ENCODE peak calls at places on chromosome 13, in seven cellular contexts. One of them, this sample, is unnamed.

GRCh38 chr13:84417426-84417825 is 535.2 kb upstream of the SLITRK1 start:
- DNase-seq in CD8-positive, alpha-beta T cell: no peak
- DNase-seq in stimulated activated CD4-positive, alpha-beta T cell treated with anti-CD3 and anti-CD28 coated beads, Interleukin-1b, Interleukin-23, amount 100 ng/mL, for 1 hour: no peak
- DNase-seq in activated CD8-positive, alpha-beta memory T cell treated with anti-CD3 and anti-CD28 coated beads for 1 hour: no peak
- DNase-seq in central memory CD4-positive, alpha-beta T cell: no peak
- DNase-seq in Right ventricle myocardium superior: no peak
- DNase-seq in germinal center: no peak
- DNase-seq in this sample: no peak

GRCh38 chr13:112067121-112067741 is at the start of gene SOX1:
- DNase-seq in CD8-positive, alpha-beta T cell: no peak
- DNase-seq in stimulated activated CD4-positive, alpha-beta T cell treated with anti-CD3 and anti-CD28 coated beads, Interleukin-1b, Interleukin-23, amount 100 ng/mL, for 1 hour: no peak
- DNase-seq in activated CD8-positive, alpha-beta memory T cell treated with anti-CD3 and anti-CD28 coated beads for 1 hour: no peak
- DNase-seq in central memory CD4-positive, alpha-beta T cell: no peak
- DNase-seq in Right ventricle myocardium superior: no peak
- DNase-seq in germinal center: no peak
- DNase-seq in this sample: no peak

GRCh38 chr13:21735621-21736401 is 64.9 kb downstream of the FGF9 start:
- DNase-seq in CD8-positive, alpha-beta T cell: no peak
- DNase-seq in stimulated activated CD4-positive, alpha-beta T cell treated with anti-CD3 and anti-CD28 coated beads, Interleukin-1b, Interleukin-23, amount 100 ng/mL, for 1 hour: no peak
- DNase-seq in activated CD8-positive, alpha-beta memory T cell treated with anti-CD3 and anti-CD28 coated beads for 1 hour: no peak
- DNase-seq in central memory CD4-positive, alpha-beta T cell: no peak
- DNase-seq in Right ventricle myocardium superior: peak; percentile 54
- DNase-seq in germinal center: no peak
- DNase-seq in this sample: no peak

GRCh38 chr13:111913790-111914189 is 153.2 kb upstream of the SOX1 start:
- DNase-seq in CD8-positive, alpha-beta T cell: no peak
- DNase-seq in stimulated activated CD4-positive, alpha-beta T cell treated with anti-CD3 and anti-CD28 coated beads, Interleukin-1b, Interleukin-23, amount 100 ng/mL, for 1 hour: no peak
- DNase-seq in activated CD8-positive, alpha-beta memory T cell treated with anti-CD3 and anti-CD28 coated beads for 1 hour: no peak
- DNase-seq in central memory CD4-positive, alpha-beta T cell: no peak
- DNase-seq in Right ventricle myocardium superior: no peak
- DNase-seq in germinal center: no peak
- DNase-seq in this sample: no peak

GRCh38 chr13:48125794-48126228 is 30.9 kb upstream of the MED4 start:
- DNase-seq in CD8-positive, alpha-beta T cell: no peak
- DNase-seq in stimulated activated CD4-positive, alpha-beta T cell treated with anti-CD3 and anti-CD28 coated beads, Interleukin-1b, Interleukin-23, amount 100 ng/mL, for 1 hour: no peak
- DNase-seq in activated CD8-positive, alpha-beta memory T cell treated with anti-CD3 and anti-CD28 coated beads for 1 hour: no peak
- DNase-seq in central memory CD4-positive, alpha-beta T cell: no peak
- DNase-seq in Right ventricle myocardium superior: no peak
- DNase-seq in germinal center: no peak
- DNase-seq in this sample: no peak

GRCh38 chr13:67186985-67187569 is 43.1 kb downstream of the PCDH9 start:
- DNase-seq in CD8-positive, alpha-beta T cell: no peak
- DNase-seq in stimulated activated CD4-positive, alpha-beta T cell treated with anti-CD3 and anti-CD28 coated beads, Interleukin-1b, Interleukin-23, amount 100 ng/mL, for 1 hour: no peak
- DNase-seq in activated CD8-positive, alpha-beta memory T cell treated with anti-CD3 and anti-CD28 coated beads for 1 hour: no peak
- DNase-seq in central memory CD4-positive, alpha-beta T cell: no peak
- DNase-seq in Right ventricle myocardium superior: no peak
- DNase-seq in germinal center: no peak
- DNase-seq in this sample: no peak

GRCh38 chr13:114130708-114131580 is 1.5 kb downstream of the RASA3 start:
- DNase-seq in CD8-positive, alpha-beta T cell: peak; percentile 74
- DNase-seq in stimulated activated CD4-positive, alpha-beta T cell treated with anti-CD3 and anti-CD28 coated beads, Interleukin-1b, Interleukin-23, amount 100 ng/mL, for 1 hour: peak; percentile 36
- DNase-seq in activated CD8-positive, alpha-beta memory T cell treated with anti-CD3 and anti-CD28 coated beads for 1 hour: no peak
- DNase-seq in central memory CD4-positive, alpha-beta T cell: peak; percentile 80
- DNase-seq in Right ventricle myocardium superior: peak; percentile 73
- DNase-seq in germinal center: peak; percentile 66
- DNase-seq in this sample: no peak

GRCh38 chr13:95492044-95492801 is 60.3 kb upstream of the CLDN10 start:
- DNase-seq in CD8-positive, alpha-beta T cell: no peak
- DNase-seq in stimulated activated CD4-positive, alpha-beta T cell treated with anti-CD3 and anti-CD28 coated beads, Interleukin-1b, Interleukin-23, amount 100 ng/mL, for 1 hour: no peak
- DNase-seq in activated CD8-positive, alpha-beta memory T cell treated with anti-CD3 and anti-CD28 coated beads for 1 hour: no peak
- DNase-seq in central memory CD4-positive, alpha-beta T cell: no peak
- DNase-seq in Right ventricle myocardium superior: no peak
- DNase-seq in germinal center: no peak
- DNase-seq in this sample: no peak

GRCh38 chr13:75566658-75567057 is 17.1 kb downstream of the UCHL3 start:
- DNase-seq in CD8-positive, alpha-beta T cell: no peak
- DNase-seq in stimulated activated CD4-positive, alpha-beta T cell treated with anti-CD3 and anti-CD28 coated beads, Interleukin-1b, Interleukin-23, amount 100 ng/mL, for 1 hour: no peak
- DNase-seq in activated CD8-positive, alpha-beta memory T cell treated with anti-CD3 and anti-CD28 coated beads for 1 hour: no peak
- DNase-seq in central memory CD4-positive, alpha-beta T cell: no peak
- DNase-seq in Right ventricle myocardium superior: no peak
- DNase-seq in germinal center: no peak
- DNase-seq in this sample: no peak

GRCh38 chr13:49292742-49293498 is 45.2 kb downstream of the CDADC1 start:
- DNase-seq in CD8-positive, alpha-beta T cell: no peak
- DNase-seq in stimulated activated CD4-positive, alpha-beta T cell treated with anti-CD3 and anti-CD28 coated beads, Interleukin-1b, Interleukin-23, amount 100 ng/mL, for 1 hour: no peak
- DNase-seq in activated CD8-positive, alpha-beta memory T cell treated with anti-CD3 and anti-CD28 coated beads for 1 hour: no peak
- DNase-seq in central memory CD4-positive, alpha-beta T cell: no peak
- DNase-seq in Right ventricle myocardium superior: peak; percentile 61
- DNase-seq in germinal center: no peak
- DNase-seq in this sample: no peak

GRCh38 chr13:99366075-99366987 is 59.1 kb upstream of the GPR183 start:
- DNase-seq in CD8-positive, alpha-beta T cell: peak; percentile 10
- DNase-seq in stimulated activated CD4-positive, alpha-beta T cell treated with anti-CD3 and anti-CD28 coated beads, Interleukin-1b, Interleukin-23, amount 100 ng/mL, for 1 hour: no peak
- DNase-seq in activated CD8-positive, alpha-beta memory T cell treated with anti-CD3 and anti-CD28 coated beads for 1 hour: no peak
- DNase-seq in central memory CD4-positive, alpha-beta T cell: no peak
- DNase-seq in Right ventricle myocardium superior: no peak
- DNase-seq in germinal center: no peak
- DNase-seq in this sample: no peak

GRCh38 chr13:37011002-37011401 is 10.4 kb downstream of the EXOSC8 start:
- DNase-seq in CD8-positive, alpha-beta T cell: no peak
- DNase-seq in stimulated activated CD4-positive, alpha-beta T cell treated with anti-CD3 and anti-CD28 coated beads, Interleukin-1b, Interleukin-23, amount 100 ng/mL, for 1 hour: no peak
- DNase-seq in activated CD8-positive, alpha-beta memory T cell treated with anti-CD3 and anti-CD28 coated beads for 1 hour: no peak
- DNase-seq in central memory CD4-positive, alpha-beta T cell: no peak
- DNase-seq in Right ventricle myocardium superior: no peak
- DNase-seq in germinal center: no peak
- DNase-seq in this sample: no peak

GRCh38 chr13:43985437-43986051 is 105.8 kb downstream of the LACC1 start:
- DNase-seq in CD8-positive, alpha-beta T cell: no peak
- DNase-seq in stimulated activated CD4-positive, alpha-beta T cell treated with anti-CD3 and anti-CD28 coated beads, Interleukin-1b, Interleukin-23, amount 100 ng/mL, for 1 hour: no peak
- DNase-seq in activated CD8-positive, alpha-beta memory T cell treated with anti-CD3 and anti-CD28 coated beads for 1 hour: no peak
- DNase-seq in central memory CD4-positive, alpha-beta T cell: no peak
- DNase-seq in Right ventricle myocardium superior: no peak
- DNase-seq in germinal center: no peak
- DNase-seq in this sample: no peak

GRCh38 chr13:32115069-32115468 is 83.5 kb downstream of the FRY start:
- DNase-seq in CD8-positive, alpha-beta T cell: no peak
- DNase-seq in stimulated activated CD4-positive, alpha-beta T cell treated with anti-CD3 and anti-CD28 coated beads, Interleukin-1b, Interleukin-23, amount 100 ng/mL, for 1 hour: no peak
- DNase-seq in activated CD8-positive, alpha-beta memory T cell treated with anti-CD3 and anti-CD28 coated beads for 1 hour: no peak
- DNase-seq in central memory CD4-positive, alpha-beta T cell: no peak
- DNase-seq in Right ventricle myocardium superior: no peak
- DNase-seq in germinal center: no peak
- DNase-seq in this sample: no peak

GRCh38 chr13:48096670-48097069 is 1.8 kb upstream of the MED4 start:
- DNase-seq in CD8-positive, alpha-beta T cell: no peak
- DNase-seq in stimulated activated CD4-positive, alpha-beta T cell treated with anti-CD3 and anti-CD28 coated beads, Interleukin-1b, Interleukin-23, amount 100 ng/mL, for 1 hour: no peak
- DNase-seq in activated CD8-positive, alpha-beta memory T cell treated with anti-CD3 and anti-CD28 coated beads for 1 hour: no peak
- DNase-seq in central memory CD4-positive, alpha-beta T cell: no peak
- DNase-seq in Right ventricle myocardium superior: no peak
- DNase-seq in germinal center: no peak
- DNase-seq in this sample: no peak

GRCh38 chr13:98761126-98761978 is 8.9 kb upstream of the SLC15A1 start:
- DNase-seq in CD8-positive, alpha-beta T cell: no peak
- DNase-seq in stimulated activated CD4-positive, alpha-beta T cell treated with anti-CD3 and anti-CD28 coated beads, Interleukin-1b, Interleukin-23, amount 100 ng/mL, for 1 hour: no peak
- DNase-seq in activated CD8-positive, alpha-beta memory T cell treated with anti-CD3 and anti-CD28 coated beads for 1 hour: no peak
- DNase-seq in central memory CD4-positive, alpha-beta T cell: no peak
- DNase-seq in Right ventricle myocardium superior: peak; percentile 37
- DNase-seq in germinal center: no peak
- DNase-seq in this sample: no peak

GRCh38 chr13:80166352-80166751 is 174.6 kb downstream of the SPRY2 start:
- DNase-seq in CD8-positive, alpha-beta T cell: no peak
- DNase-seq in stimulated activated CD4-positive, alpha-beta T cell treated with anti-CD3 and anti-CD28 coated beads, Interleukin-1b, Interleukin-23, amount 100 ng/mL, for 1 hour: no peak
- DNase-seq in activated CD8-positive, alpha-beta memory T cell treated with anti-CD3 and anti-CD28 coated beads for 1 hour: no peak
- DNase-seq in central memory CD4-positive, alpha-beta T cell: no peak
- DNase-seq in Right ventricle myocardium superior: no peak
- DNase-seq in germinal center: no peak
- DNase-seq in this sample: no peak

GRCh38 chr13:30572859-30573275 is 44.9 kb upstream of the USPL1 start:
- DNase-seq in CD8-positive, alpha-beta T cell: peak; percentile 12
- DNase-seq in stimulated activated CD4-positive, alpha-beta T cell treated with anti-CD3 and anti-CD28 coated beads, Interleukin-1b, Interleukin-23, amount 100 ng/mL, for 1 hour: no peak
- DNase-seq in activated CD8-positive, alpha-beta memory T cell treated with anti-CD3 and anti-CD28 coated beads for 1 hour: no peak
- DNase-seq in central memory CD4-positive, alpha-beta T cell: peak; percentile 38
- DNase-seq in Right ventricle myocardium superior: no peak
- DNase-seq in germinal center: peak; percentile 27
- DNase-seq in this sample: no peak

GRCh38 chr13:38376551-38376950 is 26.9 kb downstream of the UFM1 start:
- DNase-seq in CD8-positive, alpha-beta T cell: no peak
- DNase-seq in stimulated activated CD4-positive, alpha-beta T cell treated with anti-CD3 and anti-CD28 coated beads, Interleukin-1b, Interleukin-23, amount 100 ng/mL, for 1 hour: no peak
- DNase-seq in activated CD8-positive, alpha-beta memory T cell treated with anti-CD3 and anti-CD28 coated beads for 1 hour: no peak
- DNase-seq in central memory CD4-positive, alpha-beta T cell: no peak
- DNase-seq in Right ventricle myocardium superior: no peak
- DNase-seq in germinal center: no peak
- DNase-seq in this sample: no peak

GRCh38 chr13:101919541-101920306 is 467.2 kb downstream of the ITGBL1 start:
- DNase-seq in CD8-positive, alpha-beta T cell: no peak
- DNase-seq in stimulated activated CD4-positive, alpha-beta T cell treated with anti-CD3 and anti-CD28 coated beads, Interleukin-1b, Interleukin-23, amount 100 ng/mL, for 1 hour: no peak
- DNase-seq in activated CD8-positive, alpha-beta memory T cell treated with anti-CD3 and anti-CD28 coated beads for 1 hour: no peak
- DNase-seq in central memory CD4-positive, alpha-beta T cell: no peak
- DNase-seq in Right ventricle myocardium superior: peak; percentile 44
- DNase-seq in germinal center: no peak
- DNase-seq in this sample: no peak

GRCh38 chr13:20616059-20616797 is 49.3 kb downstream of the IFT88 start:
- DNase-seq in CD8-positive, alpha-beta T cell: no peak
- DNase-seq in stimulated activated CD4-positive, alpha-beta T cell treated with anti-CD3 and anti-CD28 coated beads, Interleukin-1b, Interleukin-23, amount 100 ng/mL, for 1 hour: no peak
- DNase-seq in activated CD8-positive, alpha-beta memory T cell treated with anti-CD3 and anti-CD28 coated beads for 1 hour: no peak
- DNase-seq in central memory CD4-positive, alpha-beta T cell: no peak
- DNase-seq in Right ventricle myocardium superior: no peak
- DNase-seq in germinal center: no peak
- DNase-seq in this sample: no peak

GRCh38 chr13:95355491-95355890 is 54.2 kb upstream of the ABCC4 start:
- DNase-seq in CD8-positive, alpha-beta T cell: no peak
- DNase-seq in stimulated activated CD4-positive, alpha-beta T cell treated with anti-CD3 and anti-CD28 coated beads, Interleukin-1b, Interleukin-23, amount 100 ng/mL, for 1 hour: no peak
- DNase-seq in activated CD8-positive, alpha-beta memory T cell treated with anti-CD3 and anti-CD28 coated beads for 1 hour: no peak
- DNase-seq in central memory CD4-positive, alpha-beta T cell: no peak
- DNase-seq in Right ventricle myocardium superior: no peak
- DNase-seq in germinal center: no peak
- DNase-seq in this sample: no peak

GRCh38 chr13:79228972-79229371 is 177.1 kb downstream of the RBM26 start:
- DNase-seq in CD8-positive, alpha-beta T cell: no peak
- DNase-seq in stimulated activated CD4-positive, alpha-beta T cell treated with anti-CD3 and anti-CD28 coated beads, Interleukin-1b, Interleukin-23, amount 100 ng/mL, for 1 hour: no peak
- DNase-seq in activated CD8-positive, alpha-beta memory T cell treated with anti-CD3 and anti-CD28 coated beads for 1 hour: no peak
- DNase-seq in central memory CD4-positive, alpha-beta T cell: no peak
- DNase-seq in Right ventricle myocardium superior: no peak
- DNase-seq in germinal center: no peak
- DNase-seq in this sample: no peak

GRCh38 chr13:112065521-112065866 is 1.5 kb upstream of the SOX1 start:
- DNase-seq in CD8-positive, alpha-beta T cell: no peak
- DNase-seq in stimulated activated CD4-positive, alpha-beta T cell treated with anti-CD3 and anti-CD28 coated beads, Interleukin-1b, Interleukin-23, amount 100 ng/mL, for 1 hour: no peak
- DNase-seq in activated CD8-positive, alpha-beta memory T cell treated with anti-CD3 and anti-CD28 coated beads for 1 hour: no peak
- DNase-seq in central memory CD4-positive, alpha-beta T cell: no peak
- DNase-seq in Right ventricle myocardium superior: no peak
- DNase-seq in germinal center: no peak
- DNase-seq in this sample: no peak

GRCh38 chr13:90443268-90443667 is 904.2 kb upstream of the MIR17HG start:
- DNase-seq in CD8-positive, alpha-beta T cell: no peak
- DNase-seq in stimulated activated CD4-positive, alpha-beta T cell treated with anti-CD3 and anti-CD28 coated beads, Interleukin-1b, Interleukin-23, amount 100 ng/mL, for 1 hour: no peak
- DNase-seq in activated CD8-positive, alpha-beta memory T cell treated with anti-CD3 and anti-CD28 coated beads for 1 hour: no peak
- DNase-seq in central memory CD4-positive, alpha-beta T cell: no peak
- DNase-seq in Right ventricle myocardium superior: no peak
- DNase-seq in germinal center: no peak
- DNase-seq in this sample: no peak

GRCh38 chr13:45055902-45056648 is 64.2 kb upstream of the GTF2F2 start:
- DNase-seq in CD8-positive, alpha-beta T cell: no peak
- DNase-seq in stimulated activated CD4-positive, alpha-beta T cell treated with anti-CD3 and anti-CD28 coated beads, Interleukin-1b, Interleukin-23, amount 100 ng/mL, for 1 hour: no peak
- DNase-seq in activated CD8-positive, alpha-beta memory T cell treated with anti-CD3 and anti-CD28 coated beads for 1 hour: no peak
- DNase-seq in central memory CD4-positive, alpha-beta T cell: no peak
- DNase-seq in Right ventricle myocardium superior: no peak
- DNase-seq in germinal center: no peak
- DNase-seq in this sample: no peak

GRCh38 chr13:32381539-32381938 is 46.4 kb downstream of the N4BP2L1 start:
- DNase-seq in CD8-positive, alpha-beta T cell: peak; percentile 17
- DNase-seq in stimulated activated CD4-positive, alpha-beta T cell treated with anti-CD3 and anti-CD28 coated beads, Interleukin-1b, Interleukin-23, amount 100 ng/mL, for 1 hour: no peak
- DNase-seq in activated CD8-positive, alpha-beta memory T cell treated with anti-CD3 and anti-CD28 coated beads for 1 hour: no peak
- DNase-seq in central memory CD4-positive, alpha-beta T cell: peak; percentile 4
- DNase-seq in Right ventricle myocardium superior: no peak
- DNase-seq in germinal center: peak; percentile 4
- DNase-seq in this sample: peak; percentile 39

GRCh38 chr13:96792736-96793444 is 201.4 kb downstream of the OXGR1 start:
- DNase-seq in CD8-positive, alpha-beta T cell: no peak
- DNase-seq in stimulated activated CD4-positive, alpha-beta T cell treated with anti-CD3 and anti-CD28 coated beads, Interleukin-1b, Interleukin-23, amount 100 ng/mL, for 1 hour: no peak
- DNase-seq in activated CD8-positive, alpha-beta memory T cell treated with anti-CD3 and anti-CD28 coated beads for 1 hour: no peak
- DNase-seq in central memory CD4-positive, alpha-beta T cell: no peak
- DNase-seq in Right ventricle myocardium superior: no peak
- DNase-seq in germinal center: no peak
- DNase-seq in this sample: no peak

GRCh38 chr13:27004866-27005265 is 166.7 kb downstream of the USP12 start:
- DNase-seq in CD8-positive, alpha-beta T cell: no peak
- DNase-seq in stimulated activated CD4-positive, alpha-beta T cell treated with anti-CD3 and anti-CD28 coated beads, Interleukin-1b, Interleukin-23, amount 100 ng/mL, for 1 hour: no peak
- DNase-seq in activated CD8-positive, alpha-beta memory T cell treated with anti-CD3 and anti-CD28 coated beads for 1 hour: no peak
- DNase-seq in central memory CD4-positive, alpha-beta T cell: no peak
- DNase-seq in Right ventricle myocardium superior: no peak
- DNase-seq in germinal center: no peak
- DNase-seq in this sample: no peak

GRCh38 chr13:50691176-50691681 is 152.3 kb downstream of the DLEU7 start:
- DNase-seq in CD8-positive, alpha-beta T cell: no peak
- DNase-seq in stimulated activated CD4-positive, alpha-beta T cell treated with anti-CD3 and anti-CD28 coated beads, Interleukin-1b, Interleukin-23, amount 100 ng/mL, for 1 hour: no peak
- DNase-seq in activated CD8-positive, alpha-beta memory T cell treated with anti-CD3 and anti-CD28 coated beads for 1 hour: no peak
- DNase-seq in central memory CD4-positive, alpha-beta T cell: no peak
- DNase-seq in Right ventricle myocardium superior: no peak
- DNase-seq in germinal center: no peak
- DNase-seq in this sample: no peak

GRCh38 chr13:40355126-40355719 is 311.2 kb downstream of the FOXO1 start:
- DNase-seq in CD8-positive, alpha-beta T cell: no peak
- DNase-seq in stimulated activated CD4-positive, alpha-beta T cell treated with anti-CD3 and anti-CD28 coated beads, Interleukin-1b, Interleukin-23, amount 100 ng/mL, for 1 hour: no peak
- DNase-seq in activated CD8-positive, alpha-beta memory T cell treated with anti-CD3 and anti-CD28 coated beads for 1 hour: no peak
- DNase-seq in central memory CD4-positive, alpha-beta T cell: no peak
- DNase-seq in Right ventricle myocardium superior: no peak
- DNase-seq in germinal center: no peak
- DNase-seq in this sample: no peak

GRCh38 chr13:34458756-34459462 is 483.2 kb upstream of the NBEA start:
- DNase-seq in CD8-positive, alpha-beta T cell: no peak
- DNase-seq in stimulated activated CD4-positive, alpha-beta T cell treated with anti-CD3 and anti-CD28 coated beads, Interleukin-1b, Interleukin-23, amount 100 ng/mL, for 1 hour: no peak
- DNase-seq in activated CD8-positive, alpha-beta memory T cell treated with anti-CD3 and anti-CD28 coated beads for 1 hour: no peak
- DNase-seq in central memory CD4-positive, alpha-beta T cell: no peak
- DNase-seq in Right ventricle myocardium superior: no peak
- DNase-seq in germinal center: no peak
- DNase-seq in this sample: no peak

GRCh38 chr13:43686557-43686956 is 100.2 kb downstream of the ENOX1 start:
- DNase-seq in CD8-positive, alpha-beta T cell: no peak
- DNase-seq in stimulated activated CD4-positive, alpha-beta T cell treated with anti-CD3 and anti-CD28 coated beads, Interleukin-1b, Interleukin-23, amount 100 ng/mL, for 1 hour: no peak
- DNase-seq in activated CD8-positive, alpha-beta memory T cell treated with anti-CD3 and anti-CD28 coated beads for 1 hour: no peak
- DNase-seq in central memory CD4-positive, alpha-beta T cell: no peak
- DNase-seq in Right ventricle myocardium superior: peak; percentile 57
- DNase-seq in germinal center: no peak
- DNase-seq in this sample: no peak

GRCh38 chr13:99577934-99578917 is 77.0 kb downstream of the TM9SF2 start:
- DNase-seq in CD8-positive, alpha-beta T cell: no peak
- DNase-seq in stimulated activated CD4-positive, alpha-beta T cell treated with anti-CD3 and anti-CD28 coated beads, Interleukin-1b, Interleukin-23, amount 100 ng/mL, for 1 hour: no peak
- DNase-seq in activated CD8-positive, alpha-beta memory T cell treated with anti-CD3 and anti-CD28 coated beads for 1 hour: no peak
- DNase-seq in central memory CD4-positive, alpha-beta T cell: no peak
- DNase-seq in Right ventricle myocardium superior: no peak
- DNase-seq in germinal center: no peak
- DNase-seq in this sample: no peak

GRCh38 chr13:43354147-43354945 is 331.0 kb downstream of the DNAJC15 start:
- DNase-seq in CD8-positive, alpha-beta T cell: no peak
- DNase-seq in stimulated activated CD4-positive, alpha-beta T cell treated with anti-CD3 and anti-CD28 coated beads, Interleukin-1b, Interleukin-23, amount 100 ng/mL, for 1 hour: no peak
- DNase-seq in activated CD8-positive, alpha-beta memory T cell treated with anti-CD3 and anti-CD28 coated beads for 1 hour: no peak
- DNase-seq in central memory CD4-positive, alpha-beta T cell: no peak
- DNase-seq in Right ventricle myocardium superior: no peak
- DNase-seq in germinal center: no peak
- DNase-seq in this sample: no peak

GRCh38 chr13:98297043-98297442 is 120.0 kb upstream of the RNF113B start:
- DNase-seq in CD8-positive, alpha-beta T cell: no peak
- DNase-seq in stimulated activated CD4-positive, alpha-beta T cell treated with anti-CD3 and anti-CD28 coated beads, Interleukin-1b, Interleukin-23, amount 100 ng/mL, for 1 hour: no peak
- DNase-seq in activated CD8-positive, alpha-beta memory T cell treated with anti-CD3 and anti-CD28 coated beads for 1 hour: no peak
- DNase-seq in central memory CD4-positive, alpha-beta T cell: no peak
- DNase-seq in Right ventricle myocardium superior: no peak
- DNase-seq in germinal center: no peak
- DNase-seq in this sample: no peak

GRCh38 chr13:32233062-32233461 is 82.1 kb downstream of the ZAR1L start:
- DNase-seq in CD8-positive, alpha-beta T cell: no peak
- DNase-seq in stimulated activated CD4-positive, alpha-beta T cell treated with anti-CD3 and anti-CD28 coated beads, Interleukin-1b, Interleukin-23, amount 100 ng/mL, for 1 hour: no peak
- DNase-seq in activated CD8-positive, alpha-beta memory T cell treated with anti-CD3 and anti-CD28 coated beads for 1 hour: no peak
- DNase-seq in central memory CD4-positive, alpha-beta T cell: no peak
- DNase-seq in Right ventricle myocardium superior: no peak
- DNase-seq in germinal center: no peak
- DNase-seq in this sample: no peak

GRCh38 chr13:24348797-24349515 is 39.6 kb downstream of the C1QTNF9 start:
- DNase-seq in CD8-positive, alpha-beta T cell: no peak
- DNase-seq in stimulated activated CD4-positive, alpha-beta T cell treated with anti-CD3 and anti-CD28 coated beads, Interleukin-1b, Interleukin-23, amount 100 ng/mL, for 1 hour: no peak
- DNase-seq in activated CD8-positive, alpha-beta memory T cell treated with anti-CD3 and anti-CD28 coated beads for 1 hour: no peak
- DNase-seq in central memory CD4-positive, alpha-beta T cell: no peak
- DNase-seq in Right ventricle myocardium superior: no peak
- DNase-seq in germinal center: no peak
- DNase-seq in this sample: no peak